ENCODE peak calls at places on chromosomes 7 and 10, in four cellular contexts. Q is nephron progenitor cell, B is trophoblast cell, K is WTC11. R is an unnamed sample.

GRCh38 chr7:21253740-21254687 is 173.9 kb upstream of the SP4 start:
- DNase-seq in B (peak), Q (peak), K (peak), R (no peak)

GRCh38 chr10:132389631-132390454 is 7.2 kb upstream of the PWWP2B start:
- DNase-seq in Q (no peak), K (peak), B (no peak), R (no peak)

GRCh38 chr7:155483868-155484325 is 26.0 kb downstream of the EN2 start:
- DNase-seq in Q (no peak), K (no peak), B (no peak), R (no peak)

GRCh38 chr10:4506087-4506486 is 319.9 kb upstream of the AKR1E2 start:
- DNase-seq in K (no peak), Q (no peak), B (no peak), R (no peak)

GRCh38 chr7:151551820-151552219 is 32.1 kb upstream of the RHEB start:
- DNase-seq in Q (no peak), K (no peak), B (no peak), R (no peak)

GRCh38 chr7:94332571-94332970 is 62.1 kb upstream of the COL1A2 start:
- DNase-seq in Q (no peak), K (no peak), B (no peak), R (no peak)

GRCh38 chr10:128614206-128614605 is 488.0 kb upstream of the MKI67 start:
- DNase-seq in Q (no peak), B (no peak), K (no peak), R (no peak)

GRCh38 chr10:120480065-120480600 is 23.1 kb downstream of the PLPP4 start:
- DNase-seq in K (no peak), Q (no peak), B (peak), R (no peak)

GRCh38 chr7:51256244-51256781 is 60.3 kb downstream of the COBL start:
- DNase-seq in B (no peak), K (no peak), Q (no peak), R (no peak)

GRCh38 chr10:76388321-76388720 is 956.9 kb downstream of the LRMDA start:
- DNase-seq in B (no peak), Q (no peak), K (no peak), R (no peak)

GRCh38 chr7:117157121-117157870 is 165.6 kb downstream of the WNT2 start:
- DNase-seq in K (no peak), Q (no peak), B (peak), R (no peak)

GRCh38 chr7:100476108-100476780 is 2.8 kb downstream of the TSC22D4 start:
- DNase-seq in Q (no peak), K (no peak), B (no peak), R (no peak)

GRCh38 chr10:97427571-97428179 is 1.7 kb downstream of the PGAM1 start:
- DNase-seq in Q (peak), B (peak), K (peak), R (no peak)

GRCh38 chr10:100433253-100434240 is 29.3 kb upstream of the WNT8B start:
- DNase-seq in B (peak), Q (peak), K (peak), R (peak)

GRCh38 chr10:63878428-63878827 is 357.2 kb downstream of the REEP3 start:
- DNase-seq in Q (no peak), B (no peak), K (no peak), R (no peak)

GRCh38 chr10:8731415-8732110 is 677.1 kb downstream of the GATA3 start:
- DNase-seq in K (no peak), B (peak), Q (peak), R (no peak)

GRCh38 chr7:44955733-44956132 is 23.1 kb downstream of the MYO1G start:
- DNase-seq in B (no peak), Q (no peak), K (no peak), R (no peak)

GRCh38 chr10:114548662-114549061 is 109.4 kb downstream of the ABLIM1 start:
- DNase-seq in Q (peak), K (peak), B (peak), R (no peak)

GRCh38 chr10:127069436-127069835 is 127.0 kb downstream of the INSYN2A start:
- DNase-seq in K (no peak), Q (no peak), B (no peak), R (no peak)

GRCh38 chr10:132311338-132311939 is 3.7 kb upstream of the STK32C start:
- DNase-seq in B (peak), Q (no peak), K (no peak), R (no peak)

GRCh38 chr7:108308276-108308675 is 148.0 kb downstream of the NRCAM start:
- DNase-seq in B (no peak), Q (no peak), K (no peak), R (no peak)

GRCh38 chr7:158988302-158988862 is 132.0 kb downstream of the DYNC2I1 start:
- DNase-seq in B (no peak), K (no peak), Q (no peak), R (no peak)

GRCh38 chr7:70325509-70326101 is 727.3 kb downstream of the AUTS2 start:
- DNase-seq in K (no peak), Q (no peak), B (no peak), R (no peak)

GRCh38 chr10:49474901-49475300 is 64.0 kb downstream of the ERCC6 start:
- DNase-seq in K (no peak), Q (no peak), B (no peak), R (no peak)

GRCh38 chr10:126277177-126277576 is 111.1 kb downstream of the ADAM12 start:
- DNase-seq in B (no peak), Q (no peak), K (no peak), R (no peak)

GRCh38 chr7:88377421-88377820 is 70.7 kb upstream of the STEAP4 start:
- DNase-seq in K (peak), B (peak), Q (peak), R (no peak)

GRCh38 chr7:47643716-47644400 is 61.9 kb upstream of the TNS3 start:
- DNase-seq in Q (no peak), K (no peak), B (no peak), R (no peak)

GRCh38 chr10:99834410-99834809 is 52.0 kb downstream of the ABCC2 start:
- DNase-seq in K (no peak), B (peak), Q (no peak), R (no peak)

R was measured in brain pericyte.